ENCODE peak calls at places on chromosomes 11 and 22, in nine cellular contexts. One of them, this sample, is unnamed.

GRCh38 chr11:126585388-126586302 is 230.2 kb downstream of the ST3GAL4 start:
- DNase-seq in Peyer's patch: no peak
- DNase-seq in naive thymus-derived CD4-positive, alpha-beta T cell: no peak
- DNase-seq in CD8-positive, alpha-beta T cell: no peak
- DNase-seq in colonic mucosa: peak; percentile 56
- DNase-seq in heart right ventricle: peak; percentile 84
- DNase-seq in IMR-90: peak; percentile 96
- DNase-seq in SJCRH30: peak; percentile 78
- DNase-seq in A673: peak; percentile 77
- DNase-seq in this sample: peak; percentile 82

GRCh38 chr11:96506953-96507354 is 117.1 kb downstream of the JRKL start:
- DNase-seq in Peyer's patch: no peak
- DNase-seq in naive thymus-derived CD4-positive, alpha-beta T cell: no peak
- DNase-seq in CD8-positive, alpha-beta T cell: no peak
- DNase-seq in colonic mucosa: no peak
- DNase-seq in heart right ventricle: no peak
- DNase-seq in IMR-90: no peak
- DNase-seq in SJCRH30: no peak
- DNase-seq in A673: no peak
- DNase-seq in this sample: no peak

GRCh38 chr11:121469910-121470309 is 17.1 kb upstream of the SORL1-AS1 start:
- DNase-seq in Peyer's patch: no peak
- DNase-seq in naive thymus-derived CD4-positive, alpha-beta T cell: no peak
- DNase-seq in CD8-positive, alpha-beta T cell: no peak
- DNase-seq in colonic mucosa: no peak
- DNase-seq in heart right ventricle: no peak
- DNase-seq in IMR-90: no peak
- DNase-seq in SJCRH30: no peak
- DNase-seq in A673: no peak
- DNase-seq in this sample: no peak

GRCh38 chr11:73358071-73358470 is 18.1 kb upstream of the RELT start:
- DNase-seq in Peyer's patch: no peak
- DNase-seq in naive thymus-derived CD4-positive, alpha-beta T cell: no peak
- DNase-seq in CD8-positive, alpha-beta T cell: no peak
- DNase-seq in colonic mucosa: no peak
- DNase-seq in heart right ventricle: no peak
- DNase-seq in IMR-90: peak; percentile 56
- DNase-seq in SJCRH30: no peak
- DNase-seq in A673: no peak
- DNase-seq in this sample: no peak

GRCh38 chr22:29813563-29813962 is 24.5 kb downstream of the ASCC2 start:
- DNase-seq in Peyer's patch: no peak
- DNase-seq in naive thymus-derived CD4-positive, alpha-beta T cell: no peak
- DNase-seq in CD8-positive, alpha-beta T cell: no peak
- DNase-seq in colonic mucosa: no peak
- DNase-seq in heart right ventricle: no peak
- DNase-seq in IMR-90: no peak
- DNase-seq in SJCRH30: no peak
- DNase-seq in A673: no peak
- DNase-seq in this sample: no peak

GRCh38 chr22:33116846-33117547 is 58.8 kb upstream of the SYN3 start:
- DNase-seq in Peyer's patch: no peak
- DNase-seq in naive thymus-derived CD4-positive, alpha-beta T cell: no peak
- DNase-seq in CD8-positive, alpha-beta T cell: no peak
- DNase-seq in colonic mucosa: no peak
- DNase-seq in heart right ventricle: no peak
- DNase-seq in IMR-90: no peak
- DNase-seq in SJCRH30: no peak
- DNase-seq in A673: no peak
- DNase-seq in this sample: no peak

GRCh38 chr22:17786435-17787158 is 12.3 kb upstream of the BID start:
- DNase-seq in Peyer's patch: peak; percentile 85
- DNase-seq in naive thymus-derived CD4-positive, alpha-beta T cell: no peak
- DNase-seq in CD8-positive, alpha-beta T cell: no peak
- DNase-seq in colonic mucosa: no peak
- DNase-seq in heart right ventricle: peak; percentile 83
- DNase-seq in IMR-90: no peak
- DNase-seq in SJCRH30: peak; percentile 80
- DNase-seq in A673: no peak
- DNase-seq in this sample: peak; percentile 55

GRCh38 chr11:101407324-101407723 is 176.5 kb downstream of the TRPC6 start:
- DNase-seq in Peyer's patch: no peak
- DNase-seq in naive thymus-derived CD4-positive, alpha-beta T cell: no peak
- DNase-seq in CD8-positive, alpha-beta T cell: no peak
- DNase-seq in colonic mucosa: no peak
- DNase-seq in heart right ventricle: no peak
- DNase-seq in IMR-90: peak; percentile 36
- DNase-seq in SJCRH30: no peak
- DNase-seq in A673: no peak
- DNase-seq in this sample: no peak

GRCh38 chr11:113313601-113314000 is 782 bp upstream of the TTC12 start:
- DNase-seq in Peyer's patch: no peak
- DNase-seq in naive thymus-derived CD4-positive, alpha-beta T cell: no peak
- DNase-seq in CD8-positive, alpha-beta T cell: no peak
- DNase-seq in colonic mucosa: no peak
- DNase-seq in heart right ventricle: no peak
- DNase-seq in IMR-90: peak; percentile 8
- DNase-seq in SJCRH30: no peak
- DNase-seq in A673: no peak
- DNase-seq in this sample: no peak

GRCh38 chr22:23743303-23743705 is 7.6 kb downstream of the ZNF70 start:
- DNase-seq in Peyer's patch: no peak
- DNase-seq in naive thymus-derived CD4-positive, alpha-beta T cell: no peak
- DNase-seq in CD8-positive, alpha-beta T cell: no peak
- DNase-seq in colonic mucosa: no peak
- DNase-seq in heart right ventricle: no peak
- DNase-seq in IMR-90: no peak
- DNase-seq in SJCRH30: no peak
- DNase-seq in A673: no peak
- DNase-seq in this sample: no peak

GRCh38 chr11:70826541-70826943 is 425.8 kb downstream of the SHANK2 start:
- DNase-seq in Peyer's patch: no peak
- DNase-seq in naive thymus-derived CD4-positive, alpha-beta T cell: no peak
- DNase-seq in CD8-positive, alpha-beta T cell: no peak
- DNase-seq in colonic mucosa: no peak
- DNase-seq in heart right ventricle: no peak
- DNase-seq in IMR-90: no peak
- DNase-seq in SJCRH30: no peak
- DNase-seq in A673: peak; percentile 54
- DNase-seq in this sample: peak; percentile 62

GRCh38 chr11:79397252-79397651 is 43.6 kb downstream of the TENM4 start:
- DNase-seq in Peyer's patch: no peak
- DNase-seq in naive thymus-derived CD4-positive, alpha-beta T cell: no peak
- DNase-seq in CD8-positive, alpha-beta T cell: no peak
- DNase-seq in colonic mucosa: no peak
- DNase-seq in heart right ventricle: no peak
- DNase-seq in IMR-90: peak; percentile 61
- DNase-seq in SJCRH30: no peak
- DNase-seq in A673: no peak
- DNase-seq in this sample: no peak

GRCh38 chr11:830295-831131 is 2.2 kb upstream of the CD151 start:
- DNase-seq in Peyer's patch: peak; percentile 79
- DNase-seq in naive thymus-derived CD4-positive, alpha-beta T cell: no peak
- DNase-seq in CD8-positive, alpha-beta T cell: peak; percentile 49
- DNase-seq in colonic mucosa: peak; percentile 90
- DNase-seq in heart right ventricle: peak; percentile 81
- DNase-seq in IMR-90: no peak
- DNase-seq in SJCRH30: peak; percentile 55
- DNase-seq in A673: peak; percentile 86
- DNase-seq in this sample: peak; percentile 61

GRCh38 chr22:31969789-31970489 is 25.6 kb downstream of the YWHAH start:
- DNase-seq in Peyer's patch: peak; percentile 80
- DNase-seq in naive thymus-derived CD4-positive, alpha-beta T cell: peak; percentile 49
- DNase-seq in CD8-positive, alpha-beta T cell: peak; percentile 32
- DNase-seq in colonic mucosa: peak; percentile 83
- DNase-seq in heart right ventricle: peak; percentile 36
- DNase-seq in IMR-90: peak; percentile 66
- DNase-seq in SJCRH30: peak; percentile 68
- DNase-seq in A673: peak; percentile 60
- DNase-seq in this sample: peak; percentile 72

GRCh38 chr11:12287374-12288211 is 89.8 kb upstream of the PARVA start:
- DNase-seq in Peyer's patch: no peak
- DNase-seq in naive thymus-derived CD4-positive, alpha-beta T cell: no peak
- DNase-seq in CD8-positive, alpha-beta T cell: no peak
- DNase-seq in colonic mucosa: peak; percentile 23
- DNase-seq in heart right ventricle: peak; percentile 61
- DNase-seq in IMR-90: peak; percentile 99
- DNase-seq in SJCRH30: peak; percentile 90
- DNase-seq in A673: peak; percentile 42
- DNase-seq in this sample: peak; percentile 88
- H3K4me3 ChIP-seq in Peyer's patch: no peak overlapping the region
- H3K4me3 ChIP-seq in naive thymus-derived CD4-positive, alpha-beta T cell: no peak overlapping the region
- H3K4me3 ChIP-seq in CD8-positive, alpha-beta T cell: no peak overlapping the region
- H3K4me3 ChIP-seq in colonic mucosa: no peak overlapping the region
- H3K4me3 ChIP-seq in heart right ventricle: no peak overlapping the region
- H3K4me3 ChIP-seq in IMR-90: peak overlapping the region; percentile 16
- H3K4me3 ChIP-seq in SJCRH30: peak overlapping the region; percentile 15
- H3K4me3 ChIP-seq in A673: no peak overlapping the region
- H3K4me3 ChIP-seq in this sample: no peak overlapping the region

GRCh38 chr22:19287889-19288288 is 3.6 kb downstream of the CLTCL1 start:
- DNase-seq in Peyer's patch: no peak
- DNase-seq in naive thymus-derived CD4-positive, alpha-beta T cell: no peak
- DNase-seq in CD8-positive, alpha-beta T cell: no peak
- DNase-seq in colonic mucosa: no peak
- DNase-seq in heart right ventricle: no peak
- DNase-seq in IMR-90: peak; percentile 86
- DNase-seq in SJCRH30: peak; percentile 52
- DNase-seq in A673: no peak
- DNase-seq in this sample: no peak

GRCh38 chr22:19291218-19291579 is 320 bp downstream of the CLTCL1 start:
- DNase-seq in Peyer's patch: peak; percentile 63
- DNase-seq in naive thymus-derived CD4-positive, alpha-beta T cell: no peak
- DNase-seq in CD8-positive, alpha-beta T cell: no peak
- DNase-seq in colonic mucosa: peak; percentile 28
- DNase-seq in heart right ventricle: peak; percentile 23
- DNase-seq in IMR-90: no peak
- DNase-seq in SJCRH30: peak; percentile 61
- DNase-seq in A673: peak; percentile 47
- DNase-seq in this sample: peak; percentile 43

GRCh38 chr22:19290400-19291217 is 910 bp downstream of the CLTCL1 start:
- DNase-seq in Peyer's patch: no peak
- DNase-seq in naive thymus-derived CD4-positive, alpha-beta T cell: peak; percentile 19
- DNase-seq in CD8-positive, alpha-beta T cell: no peak
- DNase-seq in colonic mucosa: no peak
- DNase-seq in heart right ventricle: no peak
- DNase-seq in IMR-90: no peak
- DNase-seq in SJCRH30: peak; percentile 46
- DNase-seq in A673: peak; percentile 8
- DNase-seq in this sample: no peak

GRCh38 chr22:19291580-19292261 is at the start of gene CLTCL1:
- DNase-seq in Peyer's patch: peak; percentile 85
- DNase-seq in naive thymus-derived CD4-positive, alpha-beta T cell: peak; percentile 67
- DNase-seq in CD8-positive, alpha-beta T cell: peak; percentile 56
- DNase-seq in colonic mucosa: peak; percentile 79
- DNase-seq in heart right ventricle: peak; percentile 84
- DNase-seq in IMR-90: peak; percentile 58
- DNase-seq in SJCRH30: peak; percentile 84
- DNase-seq in A673: peak; percentile 80
- DNase-seq in this sample: peak; percentile 86

DNA sequence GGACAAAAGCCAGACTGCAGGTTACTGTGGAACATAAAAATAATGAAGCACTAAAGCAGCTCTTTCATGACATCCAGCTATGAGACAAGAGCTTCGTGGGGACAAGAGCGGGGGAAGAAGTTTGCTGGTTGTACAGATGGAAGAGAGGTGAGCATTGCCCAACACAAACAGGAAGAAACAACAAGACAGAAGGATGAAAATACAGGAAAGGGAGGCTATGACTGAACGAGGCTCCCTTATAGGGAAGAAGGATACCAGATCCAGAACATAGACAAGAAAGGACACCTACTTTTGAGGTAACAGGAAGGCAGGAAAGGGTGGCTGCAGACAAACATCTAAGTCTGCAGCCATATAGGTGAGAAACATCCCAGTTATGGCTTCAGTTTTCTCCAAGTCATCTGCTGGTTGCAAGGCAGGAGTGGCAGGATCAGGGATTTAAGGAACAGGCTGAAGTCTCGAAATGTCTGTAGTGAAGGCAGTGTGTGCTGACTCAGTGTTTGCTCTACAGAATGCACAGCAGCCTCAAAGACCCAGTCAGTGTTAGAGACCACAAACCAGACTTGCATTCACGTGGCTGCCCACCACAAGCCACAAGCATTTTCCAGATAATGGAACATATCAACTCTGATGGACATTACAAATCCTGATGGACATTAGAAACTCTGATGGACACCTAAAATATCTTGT is 1.9 kb downstream of the CLTCL1 start:
- DNase-seq in Peyer's patch: no peak
- DNase-seq in naive thymus-derived CD4-positive, alpha-beta T cell: no peak
- DNase-seq in CD8-positive, alpha-beta T cell: no peak
- DNase-seq in colonic mucosa: no peak
- DNase-seq in heart right ventricle: no peak
- DNase-seq in IMR-90: peak; percentile 81
- DNase-seq in SJCRH30: peak; percentile 52
- DNase-seq in A673: no peak
- DNase-seq in this sample: no peak
- H3K27ac ChIP-seq in Peyer's patch: no peak overlapping the region
- H3K27ac ChIP-seq in naive thymus-derived CD4-positive, alpha-beta T cell: no peak overlapping the region
- H3K27ac ChIP-seq in CD8-positive, alpha-beta T cell: no peak overlapping the region
- H3K27ac ChIP-seq in colonic mucosa: no peak overlapping the region
- H3K27ac ChIP-seq in heart right ventricle: no peak overlapping the region
- H3K27ac ChIP-seq in IMR-90: no peak overlapping the region
- H3K27ac ChIP-seq in SJCRH30: peak overlapping the region; percentile 11
- H3K27ac ChIP-seq in A673: no peak overlapping the region
- H3K27ac ChIP-seq in this sample: no peak overlapping the region

DNA sequence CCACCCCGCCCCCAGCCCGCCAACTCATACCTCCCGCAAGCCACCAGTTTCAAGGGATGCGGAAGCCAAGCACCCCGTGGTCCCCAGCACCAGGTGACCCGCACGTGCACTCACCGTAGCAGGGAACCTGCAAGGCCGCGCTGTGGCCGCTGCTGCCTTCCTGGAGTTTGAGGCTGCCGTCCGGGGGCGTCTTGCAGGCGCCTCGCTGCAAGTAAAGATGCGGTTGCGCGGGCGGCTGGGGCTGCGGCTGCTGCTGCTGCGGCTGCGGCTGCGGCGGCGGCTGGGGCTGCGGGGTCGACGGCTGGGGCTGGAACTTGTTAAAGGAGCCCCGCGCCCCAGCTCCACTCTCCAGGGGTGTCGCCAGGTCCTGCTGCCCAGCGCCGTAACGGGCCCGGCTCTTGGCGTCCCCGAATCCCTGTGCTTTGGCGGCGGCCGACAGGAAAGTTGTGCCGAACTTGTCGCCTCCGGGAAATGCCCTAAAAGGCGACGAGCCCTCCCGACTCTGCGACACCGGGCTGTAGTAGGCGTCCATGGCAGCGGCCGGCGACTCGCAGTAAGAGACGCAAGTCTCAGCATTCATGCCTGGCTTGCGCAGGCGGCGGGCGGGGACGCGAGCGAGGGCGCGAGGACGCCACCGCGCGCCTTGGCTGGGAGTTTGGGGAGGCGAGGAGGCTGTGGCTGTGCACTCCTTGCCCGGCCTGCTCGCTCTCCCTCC is at the start of gene ALX4:
- DNase-seq in Peyer's patch: no peak
- DNase-seq in naive thymus-derived CD4-positive, alpha-beta T cell: no peak
- DNase-seq in CD8-positive, alpha-beta T cell: no peak
- DNase-seq in colonic mucosa: no peak
- DNase-seq in heart right ventricle: peak; percentile 21
- DNase-seq in IMR-90: no peak
- DNase-seq in SJCRH30: no peak
- DNase-seq in A673: peak; percentile 98
- DNase-seq in this sample: no peak
- H3K4me3 ChIP-seq in Peyer's patch: peak within 1 kb of the TSS; percentile 18
- H3K4me3 ChIP-seq in naive thymus-derived CD4-positive, alpha-beta T cell: no peak within 1 kb of the TSS
- H3K4me3 ChIP-seq in CD8-positive, alpha-beta T cell: no peak within 1 kb of the TSS
- H3K4me3 ChIP-seq in colonic mucosa: peak within 1 kb of the TSS; percentile 3
- H3K4me3 ChIP-seq in heart right ventricle: peak within 1 kb of the TSS; percentile 34
- H3K4me3 ChIP-seq in IMR-90: no peak within 1 kb of the TSS
- H3K4me3 ChIP-seq in SJCRH30: peak within 1 kb of the TSS; percentile 34
- H3K4me3 ChIP-seq in A673: peak within 1 kb of the TSS; percentile 78
- H3K4me3 ChIP-seq in this sample: no peak within 1 kb of the TSS

GRCh38 chr22:41263704-41264103 is 22.3 kb downstream of the RANGAP1 start:
- DNase-seq in Peyer's patch: no peak
- DNase-seq in naive thymus-derived CD4-positive, alpha-beta T cell: no peak
- DNase-seq in CD8-positive, alpha-beta T cell: no peak
- DNase-seq in colonic mucosa: no peak
- DNase-seq in heart right ventricle: no peak
- DNase-seq in IMR-90: peak; percentile 28
- DNase-seq in SJCRH30: no peak
- DNase-seq in A673: no peak
- DNase-seq in this sample: no peak
- H3K27ac ChIP-seq in Peyer's patch: no peak overlapping the region
- H3K27ac ChIP-seq in naive thymus-derived CD4-positive, alpha-beta T cell: no peak overlapping the region
- H3K27ac ChIP-seq in CD8-positive, alpha-beta T cell: no peak overlapping the region
- H3K27ac ChIP-seq in colonic mucosa: no peak overlapping the region
- H3K27ac ChIP-seq in heart right ventricle: no peak overlapping the region
- H3K27ac ChIP-seq in IMR-90: no peak overlapping the region
- H3K27ac ChIP-seq in SJCRH30: no peak overlapping the region
- H3K27ac ChIP-seq in A673: peak overlapping the region; percentile 47
- H3K27ac ChIP-seq in this sample: no peak overlapping the region